ENCODE peak calls at places on chromosomes 12 and 14, in nine cellular contexts. U, J, S, G, H, T, L, W and Y are unnamed samples.

GRCh38 chr12:67483871-67484554 is 164.5 kb upstream of the DYRK2 start:
- DNase-seq in U (no peak), J (no peak), S (no peak), G (no peak), H (no peak), T (no peak), L (no peak), W (no peak), Y (no peak)

GRCh38 chr14:99568567-99569560 is 35.1 kb downstream of the CCDC85C start:
- DNase-seq in U (peak; percentile 38), J (peak; percentile 48), S (no peak), G (peak; percentile 84), H (no peak), T (no peak), L (no peak), W (no peak), Y (no peak)

GRCh38 chr14:61267336-61267735 is 13.8 kb downstream of the TMEM30B start:
- DNase-seq in U (no peak), J (no peak), S (no peak), G (no peak), H (no peak), T (no peak), L (no peak), W (no peak), Y (no peak)

GRCh38 chr14:68676511-68676943 is 116.3 kb downstream of the ZFP36L1 start:
- DNase-seq in U (no peak), J (no peak), S (no peak), G (no peak), H (no peak), T (no peak), L (no peak), W (peak; percentile 74), Y (no peak)

GRCh38 chr14:24673534-24674203 is 39.7 kb upstream of the GZMB start:
- DNase-seq in U (no peak), J (no peak), S (peak; percentile 50), G (no peak), H (no peak), T (no peak), L (peak; percentile 28), W (no peak), Y (no peak)

GRCh38 chr14:76500480-76500879 is 124.5 kb downstream of the ESRRB start:
- DNase-seq in U (no peak), J (no peak), S (no peak), G (no peak), H (no peak), T (no peak), L (no peak), W (no peak), Y (no peak)

GRCh38 chr14:82385043-82385442 is 851.4 kb upstream of the SEL1L start:
- DNase-seq in U (no peak), J (no peak), S (no peak), G (peak; percentile 93), H (no peak), T (no peak), L (no peak), W (no peak), Y (no peak)

GRCh38 chr12:45879363-45879895 is 110.9 kb downstream of the SCAF11 start:
- DNase-seq in U (no peak), J (no peak), S (no peak), G (no peak), H (no peak), T (no peak), L (no peak), W (no peak), Y (no peak)

GRCh38 chr12:13161172-13161571 is 35.4 kb upstream of the EMP1 start:
- DNase-seq in U (no peak), J (no peak), S (no peak), G (no peak), H (no peak), T (no peak), L (no peak), W (no peak), Y (no peak)

GRCh38 chr14:50139192-50139591 is 22.8 kb upstream of the VCPKMT start:
- DNase-seq in U (no peak), J (no peak), S (no peak), G (no peak), H (no peak), T (no peak), L (no peak), W (no peak), Y (no peak)

GRCh38 chr14:47619397-47619796 is 56.0 kb downstream of the MDGA2 start:
- DNase-seq in U (peak; percentile 12), J (no peak), S (no peak), G (no peak), H (no peak), T (no peak), L (no peak), W (no peak), Y (no peak)

GRCh38 chr14:63922696-63923421 is 70.1 kb downstream of the SYNE2 start:
- DNase-seq in U (no peak), J (peak; percentile 61), S (no peak), G (no peak), H (no peak), T (no peak), L (no peak), W (no peak), Y (no peak)

GRCh38 chr12:87953257-87953860 is 75.8 kb downstream of the C12orf50 start:
- DNase-seq in U (peak; percentile 23), J (no peak), S (no peak), G (peak; percentile 61), H (no peak), T (peak; percentile 54), L (no peak), W (no peak), Y (peak; percentile 26)

GRCh38 chr14:68650403-68650994 is 142.4 kb downstream of the ZFP36L1 start:
- DNase-seq in U (no peak), J (no peak), S (no peak), G (no peak), H (no peak), T (no peak), L (no peak), W (peak; percentile 4), Y (no peak)

GRCh38 chr14:76997257-76997970 is 31.1 kb downstream of the IRF2BPL start:
- DNase-seq in U (no peak), J (no peak), S (no peak), G (no peak), H (no peak), T (no peak), L (no peak), W (no peak), Y (no peak)

GRCh38 chr14:87805315-87805723 is 187.7 kb downstream of the GALC start:
- DNase-seq in U (no peak), J (no peak), S (no peak), G (no peak), H (peak; percentile 27), T (peak; percentile 71), L (no peak), W (peak; percentile 55), Y (peak; percentile 45)

GRCh38 chr14:67487937-67488893 is at the start of gene TMEM229B:
- DNase-seq in U (peak; percentile 84), J (no peak), S (peak; percentile 48), G (no peak), H (peak; percentile 91), T (peak; percentile 33), L (peak; percentile 43), W (no peak), Y (peak; percentile 91)

GRCh38 chr12:46242569-46242968 is 26.3 kb downstream of the SLC38A1 start:
- DNase-seq in U (no peak), J (no peak), S (no peak), G (no peak), H (no peak), T (no peak), L (no peak), W (no peak), Y (no peak)

GRCh38 chr12:6788972-6789905 is at the start of gene CD4:
- DNase-seq in U (peak; percentile 58), J (peak; percentile 70), S (no peak), G (no peak), H (no peak), T (no peak), L (no peak), W (no peak), Y (no peak)

GRCh38 chr12:81330480-81330879 is 252.6 kb downstream of the ACSS3 start:
- DNase-seq in U (no peak), J (no peak), S (no peak), G (no peak), H (no peak), T (no peak), L (no peak), W (no peak), Y (no peak)

GRCh38 chr12:70798016-70798768 is 122.3 kb downstream of the PTPRR start:
- DNase-seq in U (no peak), J (no peak), S (no peak), G (no peak), H (no peak), T (no peak), L (no peak), W (no peak), Y (no peak)

GRCh38 chr14:22848391-22849164 is 12.2 kb downstream of the MMP14 start:
- DNase-seq in U (peak; percentile 65), J (peak; percentile 75), S (no peak), G (peak; percentile 49), H (no peak), T (peak; percentile 74), L (no peak), W (no peak), Y (peak; percentile 45)

GRCh38 chr14:23186913-23187654 is 3.6 kb upstream of the SLC7A8 start:
- DNase-seq in U (peak; percentile 55), J (peak; percentile 51), S (no peak), G (peak; percentile 53), H (no peak), T (peak; percentile 80), L (no peak), W (no peak), Y (peak; percentile 68)

GRCh38 chr12:54967461-54967860 is 17.1 kb downstream of the TESPA1 start:
- DNase-seq in U (no peak), J (peak; percentile 23), S (no peak), G (peak; percentile 29), H (no peak), T (no peak), L (no peak), W (no peak), Y (no peak)

GRCh38 chr12:132497514-132498405 is 7.8 kb downstream of the FBRSL1 start:
- DNase-seq in U (no peak), J (no peak), S (no peak), G (no peak), H (no peak), T (no peak), L (no peak), W (no peak), Y (no peak)

GRCh38 chr12:131088701-131089525 is 135.2 kb downstream of the ADGRD1 start:
- DNase-seq in U (no peak), J (no peak), S (no peak), G (no peak), H (no peak), T (no peak), L (no peak), W (no peak), Y (no peak)

GRCh38 chr12:111368291-111368683 is 608 bp downstream of the PHETA1 start:
- DNase-seq in U (peak; percentile 32), J (no peak), S (no peak), G (peak; percentile 33), H (no peak), T (peak; percentile 51), L (no peak), W (no peak), Y (peak; percentile 46)

GRCh38 chr12:43208221-43208620 is 343.8 kb downstream of the ADAMTS20 start:
- DNase-seq in U (no peak), J (no peak), S (no peak), G (no peak), H (no peak), T (no peak), L (no peak), W (no peak), Y (no peak)

GRCh38 chr12:4505381-4505986 is 33.2 kb upstream of the RAD51AP1 start:
- DNase-seq in U (peak; percentile 40), J (no peak), S (no peak), G (no peak), H (no peak), T (no peak), L (no peak), W (no peak), Y (no peak)